ENCODE peak calls at places on chromosome 1, in six cellular contexts. V, Z, D, Y, R and A are unnamed samples.
A peak's percentile ranks its signal among the peaks of the same experiment; 100 is the strongest.

GRCh38 chr1:235923466-235924008 is 56.8 kb upstream of the LYST start:
- DNase-seq in V (no peak), Z (no peak), D (no peak), Y (peak; percentile 12), R (peak; percentile 42), A (no peak)

GRCh38 chr1:231508497-231508896 is 20.0 kb upstream of the TSNAX start:
- DNase-seq in V (no peak), Z (no peak), D (no peak), Y (no peak), R (no peak), A (no peak)

GRCh38 chr1:118989006-118989736 is 1.0 kb upstream of the TBX15 start:
- DNase-seq in V (no peak), Z (no peak), D (no peak), Y (no peak), R (no peak), A (peak; percentile 73)

GRCh38 chr1:210686841-210687240 is 358.1 kb downstream of the HHAT start:
- DNase-seq in V (no peak), Z (no peak), D (no peak), Y (no peak), R (no peak), A (no peak)

GRCh38 chr1:68438310-68438709 is 11.4 kb downstream of the RPE65 start:
- DNase-seq in V (no peak), Z (no peak), D (no peak), Y (no peak), R (no peak), A (no peak)

GRCh38 chr1:147539122-147539575 is 2.2 kb upstream of the BCL9 start:
- DNase-seq in V (peak; percentile 72), Z (no peak), D (no peak), Y (no peak), R (peak; percentile 96), A (no peak)

GRCh38 chr1:3183439-3183838 is 114.4 kb downstream of the PRDM16 start:
- DNase-seq in V (no peak), Z (no peak), D (no peak), Y (no peak), R (no peak), A (no peak)

GRCh38 chr1:225774276-225775147 is 3.1 kb upstream of the SRP9 start:
- DNase-seq in V (no peak), Z (no peak), D (no peak), Y (no peak), R (no peak), A (no peak)

GRCh38 chr1:112689196-112689841 is 14.9 kb downstream of the MOV10 start:
- DNase-seq in V (no peak), Z (peak; percentile 55), D (no peak), Y (no peak), R (no peak), A (peak; percentile 38)

GRCh38 chr1:168609133-168609715 is 32.8 kb downstream of the XCL1 start:
- DNase-seq in V (peak; percentile 71), Z (peak; percentile 88), D (no peak), Y (no peak), R (peak; percentile 14), A (no peak)

GRCh38 chr1:31243451-31244286 is 4.0 kb upstream of the NKAIN1 start:
- DNase-seq in V (peak; percentile 4), Z (peak; percentile 14), D (no peak), Y (no peak), R (peak; percentile 59), A (no peak)

GRCh38 chr1:162128693-162129356 is 59.3 kb downstream of the NOS1AP start:
- DNase-seq in V (no peak), Z (no peak), D (no peak), Y (no peak), R (no peak), A (no peak)

GRCh38 chr1:156544592-156545102 is 27.7 kb downstream of the IQGAP3 start:
- DNase-seq in V (peak; percentile 10), Z (no peak), D (no peak), Y (no peak), R (no peak), A (no peak)

GRCh38 chr1:3787745-3788605 is 8.3 kb downstream of the LRRC47 start:
- DNase-seq in V (no peak), Z (peak; percentile 43), D (no peak), Y (no peak), R (no peak), A (peak; percentile 43)

GRCh38 chr1:179742717-179743678 is at the start of gene FAM163A:
- DNase-seq in V (no peak), Z (no peak), D (no peak), Y (no peak), R (no peak), A (peak; percentile 83)

GRCh38 chr1:6261615-6261995 is 707 bp upstream of the GPR153 start:
- DNase-seq in V (no peak), Z (no peak), D (no peak), Y (no peak), R (no peak), A (peak; percentile 92)

GRCh38 chr1:151326619-151327222 is 495 bp downstream of the PI4KB start:
- DNase-seq in V (peak; percentile 76), Z (peak; percentile 79), D (peak; percentile 41), Y (peak; percentile 53), R (peak; percentile 74), A (no peak)

GRCh38 chr1:39973503-39974135 is 18.7 kb downstream of the MFSD2A start:
- DNase-seq in V (peak; percentile 85), Z (peak; percentile 92), D (peak; percentile 61), Y (peak; percentile 75), R (peak; percentile 78), A (peak; percentile 89)

GRCh38 chr1:27557596-27558340 is 46.2 kb downstream of the AHDC1 start:
- DNase-seq in V (peak; percentile 69), Z (no peak), D (no peak), Y (no peak), R (peak; percentile 55), A (peak; percentile 83)

GRCh38 chr1:41861509-41862410 is 57.0 kb downstream of the HIVEP3 start:
- DNase-seq in V (no peak), Z (no peak), D (no peak), Y (no peak), R (peak; percentile 57), A (no peak)